ENCODE peak calls at places on chromosomes 16 and 17, in four cellular contexts. I, S, N and P are unnamed samples.

GRCh38 chr16:88464447-88465318 is 11.6 kb downstream of the ZFPM1 start:
- DNase-seq in I (peak), S (no peak), N (no peak), P (no peak)

GRCh38 chr16:1493746-1494094 is 560 bp downstream of the TELO2 start:
- DNase-seq in I (peak), S (no peak), N (no peak), P (no peak)

GRCh38 chr16:52450906-52451305 is 96.0 kb downstream of the TOX3 start:
- DNase-seq in I (no peak), S (no peak), N (no peak), P (no peak)

GRCh38 chr16:69535123-69536050 is 30.4 kb upstream of the NFAT5 start:
- DNase-seq in I (no peak), S (no peak), N (no peak), P (no peak)

GRCh38 chr17:77778636-77779524 is 179.6 kb upstream of the TNRC6C start:
- DNase-seq in I (peak), S (no peak), N (no peak), P (no peak)

GRCh38 chr17:49996495-49997255 is 1.7 kb upstream of the DLX3 start:
- DNase-seq in I (peak), S (no peak), N (peak), P (peak)

GRCh38 chr16:11497329-11497805 is 89.4 kb downstream of the LITAF start:
- DNase-seq in I (peak), S (peak), N (peak), P (no peak)

GRCh38 chr17:76523084-76524037 is 14.1 kb downstream of the CYGB start:
- DNase-seq in I (peak), S (peak), N (peak), P (peak)

GRCh38 chr17:82973456-82974135 is 105.8 kb upstream of the METRNL start:
- DNase-seq in I (no peak), S (no peak), N (no peak), P (no peak)

GRCh38 chr17:49696233-49696761 is 11.5 kb downstream of the SLC35B1 start:
- DNase-seq in I (no peak), S (no peak), N (no peak), P (no peak)

GRCh38 chr16:61900482-61900881 is 135.8 kb downstream of the CDH8 start:
- DNase-seq in I (no peak), S (no peak), N (no peak), P (no peak)

GRCh38 chr16:53061701-53062159 is 6.9 kb downstream of the CHD9 start:
- DNase-seq in I (no peak), S (peak), N (no peak), P (peak)

GRCh38 chr17:21510686-21511367 is 134.7 kb downstream of the KCNJ12 start:
- DNase-seq in I (no peak), S (no peak), N (no peak), P (no peak)

GRCh38 chr17:66002063-66002585 is 189.8 kb downstream of the CEP112 start:
- DNase-seq in I (no peak), S (no peak), N (no peak), P (no peak)

GRCh38 chr17:6061290-6061689 is 8.9 kb upstream of the WSCD1 start:
- DNase-seq in I (no peak), S (peak), N (no peak), P (no peak)

GRCh38 chr16:2212362-2213324 is 2.0 kb upstream of the BRICD5 start:
- DNase-seq in I (no peak), S (no peak), N (no peak), P (no peak)

GRCh38 chr16:29316673-29317237 is 89.8 kb downstream of the NPIPB11 start:
- DNase-seq in I (no peak), S (no peak), N (no peak), P (no peak)

GRCh38 chr17:16251556-16251955 is 34.5 kb downstream of the PIGL start:
- DNase-seq in I (no peak), S (no peak), N (no peak), P (no peak)

GRCh38 chr17:74960739-74961342 is 11.7 kb downstream of the HID1 start:
- DNase-seq in I (peak), S (peak), N (no peak), P (peak)
- TF ChIP-seq CTCF in I (peak), S (peak), N (no peak), P (no peak)

GRCh38 chr17:40063034-40063765 is 435 bp downstream of the THRA start:
- DNase-seq in I (peak), S (peak), N (peak), P (no peak)
- TF ChIP-seq CTCF in I (no peak), S (no peak), N (no peak), P (no peak)

GRCh38 chr16:71214771-71215381 is 15.6 kb downstream of the HYDIN start:
- DNase-seq in I (no peak), S (peak), N (no peak), P (no peak)
- TF ChIP-seq CTCF in I (no peak), S (peak), N (no peak), P (no peak)

GRCh38 chr17:79135628-79136405 is 61.2 kb downstream of the ENGASE start:
- DNase-seq in I (no peak), S (no peak), N (no peak), P (no peak)
- TF ChIP-seq CTCF in I (no peak), S (no peak), N (no peak), P (no peak)

DNA sequence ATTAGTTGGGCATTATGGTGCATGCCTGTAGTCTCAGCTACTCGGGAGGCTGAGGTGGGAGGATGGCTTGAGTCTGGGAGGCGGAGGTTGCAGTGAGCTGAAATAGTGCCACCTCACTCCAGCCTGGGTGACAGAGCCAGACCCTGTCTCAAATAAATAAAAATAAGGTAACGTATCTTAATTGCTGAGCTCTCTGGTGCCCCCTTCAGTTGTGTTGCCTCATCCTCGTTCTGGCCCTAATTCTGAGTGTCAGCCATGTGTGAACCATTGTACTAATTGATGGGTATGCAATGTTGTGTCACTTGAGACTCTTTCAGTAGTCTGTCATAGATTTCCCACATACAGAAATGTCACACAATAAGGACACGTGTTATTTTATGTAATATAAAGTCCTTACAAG is 363.1 kb upstream of the RBFOX1 start:
- DNase-seq in I (no peak), S (no peak), N (no peak), P (no peak)
- TF ChIP-seq CTCF in I (no peak), S (no peak), N (no peak), P (no peak)

GRCh38 chr17:9023389-9024210 is 2.3 kb downstream of the NTN1 start:
- DNase-seq in I (no peak), S (no peak), N (no peak), P (no peak)

GRCh38 chr17:9021158-9021984 is at the start of gene NTN1:
- DNase-seq in I (peak), S (no peak), N (peak), P (peak)

GRCh38 chr17:9021985-9022552 is 759 bp downstream of the NTN1 start:
- DNase-seq in I (no peak), S (no peak), N (no peak), P (peak)

GRCh38 chr17:9024497-9024896 is 3.2 kb downstream of the NTN1 start:
- DNase-seq in I (no peak), S (no peak), N (no peak), P (no peak)

DNA sequence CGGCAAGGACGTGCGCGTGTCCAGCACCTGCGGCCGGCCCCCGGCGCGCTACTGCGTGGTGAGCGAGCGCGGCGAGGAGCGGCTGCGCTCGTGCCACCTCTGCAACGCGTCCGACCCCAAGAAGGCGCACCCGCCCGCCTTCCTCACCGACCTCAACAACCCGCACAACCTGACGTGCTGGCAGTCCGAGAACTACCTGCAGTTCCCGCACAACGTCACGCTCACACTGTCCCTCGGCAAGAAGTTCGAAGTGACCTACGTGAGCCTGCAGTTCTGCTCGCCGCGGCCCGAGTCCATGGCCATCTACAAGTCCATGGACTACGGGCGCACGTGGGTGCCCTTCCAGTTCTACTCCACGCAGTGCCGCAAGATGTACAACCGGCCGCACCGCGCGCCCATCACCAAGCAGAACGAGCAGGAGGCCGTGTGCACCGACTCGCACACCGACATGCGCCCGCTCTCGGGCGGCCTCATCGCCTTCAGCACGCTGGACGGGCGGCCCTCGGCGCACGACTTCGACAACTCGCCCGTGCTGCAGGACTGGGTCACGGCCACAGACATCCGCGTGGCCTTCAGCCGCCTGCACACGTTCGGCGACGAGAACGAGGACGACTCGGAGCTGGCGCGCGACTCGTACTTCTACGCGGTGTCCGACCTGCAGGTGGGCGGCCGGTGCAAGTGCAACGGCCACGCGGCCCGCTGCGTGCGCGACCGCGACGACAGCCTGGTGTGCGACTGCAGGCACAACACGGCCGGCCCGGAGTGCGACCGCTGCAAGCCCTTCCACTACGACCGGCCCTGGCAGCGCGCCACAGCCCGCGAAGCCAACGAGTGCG is 1.5 kb downstream of the NTN1 start:
- DNase-seq in I (no peak), S (no peak), N (no peak), P (peak)
- TF ChIP-seq CTCF in I (no peak), S (no peak), N (no peak), P (no peak)

GRCh38 chr17:34841467-34841866 is 119.8 kb downstream of the CCT6B start:
- DNase-seq in I (no peak), S (no peak), N (no peak), P (no peak)
- TF ChIP-seq CTCF in I (peak), S (no peak), N (no peak), P (no peak)

GRCh38 chr16:129075-129474 is 9.4 kb downstream of the NPRL3 start:
- DNase-seq in I (no peak), S (no peak), N (no peak), P (no peak)
- TF ChIP-seq CTCF in I (no peak), S (no peak), N (no peak), P (no peak)

GRCh38 chr17:28725166-28725659 is 820 bp downstream of the TLCD1 start:
- DNase-seq in I (peak), S (peak), N (no peak), P (no peak)
- TF ChIP-seq CTCF in I (peak), S (no peak), N (no peak), P (no peak)